ENCODE peak calls at places on chromosomes 12 and 14, in four cellular contexts. H is HepG2, N is A549, D is GM12878. J is an unnamed sample.

GRCh38 chr14:74754899-74755298 is 8.2 kb upstream of the YLPM1 start:
- DNase-seq in H (no peak), N (no peak), D (no peak), J (no peak)

GRCh38 chr14:76666746-76667145 is 94.5 kb upstream of the VASH1 start:
- DNase-seq in H (no peak), N (no peak), D (no peak), J (no peak)

GRCh38 chr14:68814376-68815287 is 21.8 kb upstream of the ZFP36L1 start:
- DNase-seq in H (peak; percentile 74), N (peak; percentile 78), D (peak; percentile 84), J (peak; percentile 71)

GRCh38 chr14:99792551-99793212 is 531 bp upstream of the EML1 start:
- DNase-seq in H (no peak), N (no peak), D (no peak), J (no peak)

GRCh38 chr12:19434538-19434937 is 4.8 kb upstream of the AEBP2 start:
- DNase-seq in H (no peak), N (no peak), D (no peak), J (no peak)

GRCh38 chr12:2258035-2258434 is 205.2 kb downstream of the CACNA1C start:
- DNase-seq in H (no peak), N (no peak), D (no peak), J (no peak)

GRCh38 chr14:23366163-23366921 is 1.4 kb upstream of the EFS start:
- DNase-seq in H (no peak), N (no peak), D (no peak), J (peak; percentile 90)

GRCh38 chr12:117060236-117060926 is 38.8 kb downstream of the TESC start:
- DNase-seq in H (no peak), N (no peak), D (no peak), J (no peak)

GRCh38 chr12:89324437-89324836 is 27.9 kb downstream of the DUSP6 start:
- DNase-seq in H (no peak), N (no peak), D (no peak), J (no peak)

GRCh38 chr12:49342914-49343731 is 3.6 kb upstream of the DNAJC22 start:
- DNase-seq in H (no peak), N (no peak), D (no peak), J (no peak)

GRCh38 chr12:115661103-115661502 is 616.4 kb downstream of the MED13L start:
- DNase-seq in H (no peak), N (no peak), D (no peak), J (no peak)

GRCh38 chr14:26282578-26282977 is 315.3 kb downstream of the NOVA1 start:
- DNase-seq in H (no peak), N (no peak), D (no peak), J (no peak)

GRCh38 chr14:60734465-60735242 is at the start of gene MNAT1:
- DNase-seq in H (peak; percentile 66), N (peak; percentile 56), D (peak; percentile 56), J (peak; percentile 79)

GRCh38 chr12:80823393-80823792 is 106.7 kb downstream of the MYF5 start:
- DNase-seq in H (no peak), N (no peak), D (no peak), J (no peak)

GRCh38 chr12:6493580-6494350 is at the start of gene NCAPD2:
- DNase-seq in H (peak; percentile 94), N (peak; percentile 90), D (peak; percentile 88), J (peak; percentile 97)
- TF ChIP-seq EP300 in H (no peak), N (no peak), D (no peak), J (no peak)

GRCh38 chr12:32031109-32031508 is 71.9 kb downstream of the RESF1 start:
- DNase-seq in H (no peak), N (no peak), D (no peak), J (no peak)
- TF ChIP-seq PBX3 in H (no peak), N (no peak), D (no peak), J (no peak)

GRCh38 chr14:52856139-52856538 is 64.7 kb upstream of the GNPNAT1 start:
- DNase-seq in H (no peak), N (no peak), D (no peak), J (no peak)
- TF ChIP-seq EP300 in H (no peak), N (no peak), D (no peak), J (no peak)

GRCh38 chr14:39246618-39247017 is 12.9 kb downstream of the MIA2 start:
- DNase-seq in H (no peak), N (no peak), D (no peak), J (no peak)
- TF ChIP-seq PBX3 in H (no peak), N (no peak), D (no peak), J (no peak)

DNA sequence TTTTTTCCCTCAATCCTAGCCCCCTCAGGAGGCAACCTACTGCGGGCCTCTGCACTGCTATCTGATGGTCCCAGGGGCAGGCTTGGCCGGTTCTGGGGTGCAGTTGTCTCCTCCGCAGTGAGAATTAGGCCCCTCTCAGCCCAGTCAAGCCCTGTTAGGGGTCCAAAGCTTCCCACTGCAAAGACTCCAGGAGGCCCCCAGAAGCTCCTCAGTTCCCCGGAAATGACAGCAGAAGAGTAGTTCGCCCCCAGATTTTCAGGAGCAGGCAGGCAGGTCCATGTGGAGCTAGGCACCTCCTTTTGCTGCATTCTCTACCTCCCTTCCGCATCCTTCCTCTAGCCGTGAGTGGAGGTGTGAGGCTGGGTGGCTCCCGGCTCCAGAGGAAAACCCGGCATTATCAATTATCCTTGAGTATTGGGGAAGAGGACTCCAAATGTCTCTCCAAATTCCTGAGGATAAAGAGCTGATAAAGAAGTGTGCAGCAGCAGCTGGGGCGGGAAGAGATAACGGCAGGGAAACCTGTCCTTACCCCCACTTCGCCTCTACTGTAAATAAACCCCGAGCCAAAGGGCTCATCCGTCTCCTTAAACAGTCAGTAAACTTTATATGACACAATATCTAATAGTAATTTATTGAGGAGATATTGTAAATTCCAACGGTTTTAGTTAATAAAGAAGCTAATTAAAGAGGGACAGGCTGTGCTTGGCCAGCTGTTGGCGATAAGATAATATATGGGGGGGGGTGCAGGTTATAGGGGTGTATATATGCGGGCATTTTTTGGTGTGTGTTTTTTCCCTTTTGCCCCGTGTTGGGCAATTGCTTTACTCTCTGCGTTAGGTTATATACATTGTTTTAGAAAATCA is 641 bp upstream of the HOXC12 start:
- DNase-seq in H (no peak), N (no peak), D (no peak), J (no peak)
- TF ChIP-seq EP300 in H (no peak), N (no peak), D (no peak), J (no peak)

DNA sequence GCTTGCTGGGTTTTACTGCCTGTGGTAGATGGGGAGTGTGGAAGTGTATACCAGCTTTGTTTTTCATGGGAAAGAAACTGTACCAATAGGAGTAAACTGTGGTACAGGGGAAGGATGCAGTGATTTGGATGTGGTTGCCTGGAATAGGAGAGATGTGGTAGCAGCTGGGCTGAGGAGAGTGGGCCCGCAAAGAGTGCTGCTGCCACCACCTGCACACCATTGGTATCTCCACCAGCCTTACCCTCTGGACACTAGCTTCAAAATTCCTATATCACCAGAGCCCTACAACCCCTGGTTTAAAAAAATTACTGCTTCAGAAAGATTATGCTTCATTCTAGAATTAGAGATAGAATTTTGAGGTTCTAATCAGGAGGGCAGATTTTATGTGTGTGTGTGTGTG is 53.6 kb downstream of the AKAP6 start:
- DNase-seq in H (no peak), N (no peak), D (no peak), J (peak; percentile 34)
- TF ChIP-seq PBX3 in H (no peak), N (no peak), D (no peak), J (no peak)

GRCh38 chr12:74454109-74454508 is 83.5 kb upstream of the ATXN7L3B start:
- DNase-seq in H (no peak), N (no peak), D (no peak), J (no peak)
- TF ChIP-seq EP300 in H (no peak), N (no peak), D (no peak), J (no peak)

J was measured in SK-N-SH.